ENCODE peak calls at places on chromosomes 5 and 9, in six cellular contexts. One of them, this sample, is unnamed.

GRCh38 chr5:75018805-75019587 is 33.4 kb downstream of the GCNT4 start:
- DNase-seq in cerebellar cortex: peak; percentile 83
- DNase-seq in SW480: no peak
- DNase-seq in stimulated activated CD4-positive, alpha-beta T cell treated with anti-CD3 and anti-CD28 coated beads, Interleukin-4, amount 100 ng/mL, for 1 hour: no peak
- DNase-seq in mucosa of gallbladder: no peak
- DNase-seq in skeletal muscle cell: no peak
- DNase-seq in this sample: no peak

GRCh38 chr9:123562844-123563346 is 206.9 kb downstream of the CRB2 start:
- DNase-seq in cerebellar cortex: peak; percentile 9
- DNase-seq in SW480: peak; percentile 40
- DNase-seq in stimulated activated CD4-positive, alpha-beta T cell treated with anti-CD3 and anti-CD28 coated beads, Interleukin-4, amount 100 ng/mL, for 1 hour: no peak
- DNase-seq in mucosa of gallbladder: no peak
- DNase-seq in skeletal muscle cell: peak; percentile 81
- DNase-seq in this sample: no peak

GRCh38 chr9:87065981-87066380 is 118.7 kb upstream of the GAS1 start:
- DNase-seq in cerebellar cortex: no peak
- DNase-seq in SW480: no peak
- DNase-seq in stimulated activated CD4-positive, alpha-beta T cell treated with anti-CD3 and anti-CD28 coated beads, Interleukin-4, amount 100 ng/mL, for 1 hour: no peak
- DNase-seq in mucosa of gallbladder: no peak
- DNase-seq in skeletal muscle cell: no peak
- DNase-seq in this sample: no peak

GRCh38 chr5:142323480-142324376 is 1.1 kb downstream of the SPRY4 start:
- DNase-seq in cerebellar cortex: no peak
- DNase-seq in SW480: no peak
- DNase-seq in stimulated activated CD4-positive, alpha-beta T cell treated with anti-CD3 and anti-CD28 coated beads, Interleukin-4, amount 100 ng/mL, for 1 hour: no peak
- DNase-seq in mucosa of gallbladder: no peak
- DNase-seq in skeletal muscle cell: no peak
- DNase-seq in this sample: peak; percentile 61

GRCh38 chr5:140157032-140157781 is 17.8 kb upstream of the CYSTM1 start:
- DNase-seq in cerebellar cortex: peak; percentile 89
- DNase-seq in SW480: peak; percentile 86
- DNase-seq in stimulated activated CD4-positive, alpha-beta T cell treated with anti-CD3 and anti-CD28 coated beads, Interleukin-4, amount 100 ng/mL, for 1 hour: peak; percentile 85
- DNase-seq in mucosa of gallbladder: peak; percentile 91
- DNase-seq in skeletal muscle cell: peak; percentile 34
- DNase-seq in this sample: peak; percentile 88

GRCh38 chr5:76544268-76544926 is 78.8 kb downstream of the F2RL2 start:
- DNase-seq in cerebellar cortex: peak; percentile 64
- DNase-seq in SW480: peak; percentile 53
- DNase-seq in stimulated activated CD4-positive, alpha-beta T cell treated with anti-CD3 and anti-CD28 coated beads, Interleukin-4, amount 100 ng/mL, for 1 hour: peak; percentile 55
- DNase-seq in mucosa of gallbladder: peak; percentile 70
- DNase-seq in skeletal muscle cell: no peak
- DNase-seq in this sample: peak; percentile 65

GRCh38 chr9:98962181-98962560 is 18.5 kb downstream of the COL15A1 start:
- DNase-seq in cerebellar cortex: no peak
- DNase-seq in SW480: no peak
- DNase-seq in stimulated activated CD4-positive, alpha-beta T cell treated with anti-CD3 and anti-CD28 coated beads, Interleukin-4, amount 100 ng/mL, for 1 hour: no peak
- DNase-seq in mucosa of gallbladder: no peak
- DNase-seq in skeletal muscle cell: no peak
- DNase-seq in this sample: no peak

GRCh38 chr5:55234171-55234700 is 828 bp upstream of the CCNO start:
- DNase-seq in cerebellar cortex: peak; percentile 54
- DNase-seq in SW480: peak; percentile 42
- DNase-seq in stimulated activated CD4-positive, alpha-beta T cell treated with anti-CD3 and anti-CD28 coated beads, Interleukin-4, amount 100 ng/mL, for 1 hour: peak; percentile 11
- DNase-seq in mucosa of gallbladder: peak; percentile 35
- DNase-seq in skeletal muscle cell: no peak
- DNase-seq in this sample: no peak

GRCh38 chr5:74206571-74207550 is 433.7 kb downstream of the ENC1 start:
- DNase-seq in cerebellar cortex: peak; percentile 31
- DNase-seq in SW480: peak; percentile 5
- DNase-seq in stimulated activated CD4-positive, alpha-beta T cell treated with anti-CD3 and anti-CD28 coated beads, Interleukin-4, amount 100 ng/mL, for 1 hour: no peak
- DNase-seq in mucosa of gallbladder: peak; percentile 35
- DNase-seq in skeletal muscle cell: peak; percentile 84
- DNase-seq in this sample: no peak

GRCh38 chr5:144511581-144512072 is 341.0 kb downstream of the KCTD16 start:
- DNase-seq in cerebellar cortex: no peak
- DNase-seq in SW480: no peak
- DNase-seq in stimulated activated CD4-positive, alpha-beta T cell treated with anti-CD3 and anti-CD28 coated beads, Interleukin-4, amount 100 ng/mL, for 1 hour: no peak
- DNase-seq in mucosa of gallbladder: no peak
- DNase-seq in skeletal muscle cell: no peak
- DNase-seq in this sample: no peak

GRCh38 chr9:134307674-134308638 is 18.3 kb upstream of the RXRA start:
- DNase-seq in cerebellar cortex: no peak
- DNase-seq in SW480: no peak
- DNase-seq in stimulated activated CD4-positive, alpha-beta T cell treated with anti-CD3 and anti-CD28 coated beads, Interleukin-4, amount 100 ng/mL, for 1 hour: no peak
- DNase-seq in mucosa of gallbladder: no peak
- DNase-seq in skeletal muscle cell: no peak
- DNase-seq in this sample: peak; percentile 43

GRCh38 chr9:20621553-20622329 is 558 bp downstream of the MLLT3 start:
- DNase-seq in cerebellar cortex: peak; percentile 65
- DNase-seq in SW480: peak; percentile 66
- DNase-seq in stimulated activated CD4-positive, alpha-beta T cell treated with anti-CD3 and anti-CD28 coated beads, Interleukin-4, amount 100 ng/mL, for 1 hour: peak; percentile 76
- DNase-seq in mucosa of gallbladder: peak; percentile 76
- DNase-seq in skeletal muscle cell: peak; percentile 30
- DNase-seq in this sample: peak; percentile 64

GRCh38 chr5:89012361-89012760 is 129.4 kb upstream of the MEF2C start:
- DNase-seq in cerebellar cortex: no peak
- DNase-seq in SW480: no peak
- DNase-seq in stimulated activated CD4-positive, alpha-beta T cell treated with anti-CD3 and anti-CD28 coated beads, Interleukin-4, amount 100 ng/mL, for 1 hour: no peak
- DNase-seq in mucosa of gallbladder: no peak
- DNase-seq in skeletal muscle cell: no peak
- DNase-seq in this sample: no peak

GRCh38 chr5:31987985-31988710 is 186.0 kb downstream of the GOLPH3 start:
- DNase-seq in cerebellar cortex: no peak
- DNase-seq in SW480: peak; percentile 50
- DNase-seq in stimulated activated CD4-positive, alpha-beta T cell treated with anti-CD3 and anti-CD28 coated beads, Interleukin-4, amount 100 ng/mL, for 1 hour: no peak
- DNase-seq in mucosa of gallbladder: no peak
- DNase-seq in skeletal muscle cell: peak; percentile 97
- DNase-seq in this sample: no peak

This sample was measured in left lobe of liver.